ENCODE peak calls at places on chromosome 1, in seven cellular contexts. Y is GM23248; G is CD8-positive, alpha-beta memory T cell; V is thoracic aorta; R is pancreas; W is CD8-positive, alpha-beta T cell; A is CD4-positive, alpha-beta memory T cell. H is an unnamed sample. For H3K4me1 and H3K27me3, the result is how much of the 10 kb centered on the place peaks cover.

GRCh38 chr1:59697138-59697811 is 117.5 kb upstream of the HOOK1 start:
- DNase-seq in R (no peak), W (no peak), G (peak), V (no peak), Y (peak), A (peak), H (no peak)

GRCh38 chr1:6424000-6424565 is 493 bp upstream of the ESPN start:
- DNase-seq in A (no peak), G (no peak), Y (peak), W (no peak), R (no peak), V (no peak), H (peak)

GRCh38 chr1:44808063-44808937 is at the start of gene BTBD19:
- DNase-seq in Y (peak), W (no peak), V (no peak), A (peak), G (peak), R (peak), H (peak)

GRCh38 chr1:156864796-156865195 is 4.1 kb downstream of the NTRK1 start:
- DNase-seq in W (no peak), V (no peak), A (no peak), G (no peak), R (no peak), Y (no peak), H (no peak)

GRCh38 chr1:209704584-209704983 is at the start of gene HSD11B1:
- DNase-seq in Y (peak), V (peak), W (no peak), G (no peak), R (no peak), A (no peak), H (peak)

GRCh38 chr1:179141592-179142244 is 59.8 kb downstream of the TOR3A start:
- DNase-seq in R (no peak), V (no peak), W (no peak), G (no peak), A (no peak), Y (peak), H (no peak)

GRCh38 chr1:236176337-236177336 is 34.3 kb downstream of the GPR137B start:
- DNase-seq in V (no peak), R (no peak), W (no peak), G (no peak), A (no peak), Y (peak), H (no peak)

GRCh38 chr1:119086830-119087229 is 53.6 kb downstream of the WARS2 start:
- DNase-seq in V (no peak), Y (no peak), R (no peak), G (no peak), W (no peak), A (no peak), H (no peak)

GRCh38 chr1:97350662-97351061 is 570.2 kb downstream of the DPYD start:
- DNase-seq in R (no peak), G (no peak), Y (no peak), W (no peak), V (no peak), A (no peak), H (no peak)

GRCh38 chr1:228911225-228911624 is 175.9 kb downstream of the RHOU start:
- DNase-seq in G (no peak), Y (no peak), A (no peak), W (no peak), R (no peak), V (no peak), H (no peak)

GRCh38 chr1:230263573-230264195 is 162.4 kb downstream of the PGBD5 start:
- DNase-seq in G (no peak), Y (no peak), A (no peak), R (peak), V (no peak), W (no peak), H (no peak)

GRCh38 chr1:30402031-30402430 is 321.4 kb downstream of the MATN1 start:
- DNase-seq in A (no peak), G (no peak), Y (no peak), W (no peak), V (no peak), R (no peak), H (peak)

GRCh38 chr1:164479242-164479641 is 79.7 kb upstream of the PBX1 start:
- DNase-seq in A (no peak), G (no peak), W (no peak), V (no peak), Y (no peak), R (no peak), H (no peak)

GRCh38 chr1:182249201-182249676 is 142.4 kb downstream of the GLUL start:
- DNase-seq in V (no peak), A (no peak), Y (no peak), W (no peak), R (no peak), G (no peak), H (no peak)

GRCh38 chr1:111988743-111989453 is 570 bp downstream of the KCND3 start:
- DNase-seq in G (no peak), R (peak), V (no peak), A (no peak), W (no peak), Y (peak), H (no peak)

GRCh38 chr1:10730985-10731384 is 65.5 kb downstream of the CASZ1 start:
- DNase-seq in G (no peak), W (no peak), A (no peak), R (no peak), Y (peak), V (no peak), H (no peak)

GRCh38 chr1:64223329-64224151 is 20.1 kb downstream of the UBE2U start:
- DNase-seq in V (no peak), G (no peak), A (no peak), R (no peak), W (no peak), Y (peak), H (no peak)

GRCh38 chr1:832136-832535 is 91.6 kb upstream of the SAMD11 start:
- DNase-seq in W (no peak), V (no peak), Y (no peak), R (no peak), A (no peak), G (no peak), H (no peak)

GRCh38 chr1:158147396-158148353 is 33.0 kb upstream of the CD1D start:
- DNase-seq in Y (peak), G (no peak), A (no peak), W (no peak), V (no peak), R (no peak), H (no peak)

GRCh38 chr1:69073176-69073575 is 494.5 kb upstream of the LRRC7 start:
- DNase-seq in A (no peak), W (no peak), G (no peak), V (no peak), R (no peak), Y (no peak), H (no peak)

GRCh38 chr1:225863167-225863566 is 19.0 kb downstream of the TMEM63A start:
- DNase-seq in Y (no peak), R (no peak), W (no peak), G (no peak), V (no peak), A (no peak), H (no peak)

GRCh38 chr1:236888903-236889302 is 93.8 kb downstream of the MTR start:
- DNase-seq in Y (no peak), G (no peak), W (no peak), V (no peak), A (no peak), R (no peak), H (no peak)

GRCh38 chr1:27588256-27589232 is 15.4 kb downstream of the AHDC1 start:
- DNase-seq in G (no peak), R (no peak), Y (peak), V (no peak), W (no peak), A (no peak), H (no peak)

GRCh38 chr1:36369061-36369470 is 16.7 kb downstream of the STK40 start:
- DNase-seq in A (peak), R (peak), W (peak), G (peak), Y (peak), V (peak), H (no peak)

GRCh38 chr1:228857611-228858010 is 122.3 kb downstream of the RHOU start:
- DNase-seq in R (no peak), W (no peak), A (no peak), G (no peak), Y (no peak), V (no peak), H (no peak)

DNA sequence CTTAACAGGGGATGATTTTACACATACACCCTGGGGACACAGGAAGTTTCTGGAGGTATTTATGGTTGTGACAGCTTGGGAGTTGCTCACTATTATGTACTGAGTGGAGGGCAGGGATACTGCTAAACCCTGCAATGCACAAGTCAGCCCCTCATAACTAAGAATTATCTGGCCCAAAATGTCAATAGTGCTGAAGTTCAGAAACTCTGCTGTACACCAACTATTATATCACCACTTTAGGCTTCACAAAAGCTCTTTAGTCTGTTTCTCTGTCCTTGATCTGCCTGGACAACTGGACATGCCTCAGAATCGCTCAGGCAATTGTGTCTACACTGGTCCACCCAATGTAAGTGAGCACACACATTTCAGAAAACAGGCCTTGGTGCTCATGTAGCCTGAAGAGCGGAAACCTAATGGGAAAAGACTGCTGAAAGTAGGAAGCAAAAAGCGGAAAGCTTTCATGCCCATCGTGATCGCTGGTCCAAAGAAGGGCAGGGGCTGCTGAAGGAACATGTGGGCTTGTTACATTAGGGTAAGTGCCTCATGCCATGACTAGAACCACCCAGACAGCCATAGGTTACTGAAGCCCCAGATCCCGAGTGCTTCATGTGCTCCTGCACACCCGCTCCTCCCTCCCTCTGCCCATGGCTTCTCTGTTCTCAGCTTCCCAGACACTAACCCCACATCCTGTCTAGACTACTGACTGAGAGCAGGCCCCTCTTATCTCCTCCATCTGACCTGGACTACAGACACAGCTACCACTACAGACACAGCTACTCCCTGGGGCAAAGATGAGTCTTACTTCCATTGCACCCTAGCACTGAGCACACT is 73.5 kb downstream of the LRIG2 start:
- DNase-seq in R (no peak), G (peak), A (peak), V (no peak), W (no peak), Y (peak), H (no peak)
- H3K4me1 ChIP-seq in R (under half), G (under half), A (under half), V (under half), W (under half), Y (under half), H (under half)

GRCh38 chr1:77415585-77415984 is 133.8 kb downstream of the AK5 start:
- DNase-seq in W (no peak), R (no peak), A (no peak), G (no peak), Y (no peak), V (no peak), H (no peak)
- H3K27me3 ChIP-seq in W (under half), R (under half), A (under half), G (under half), Y (under half), V (under half), H (under half)

GRCh38 chr1:25643962-25644361 is 27.4 kb downstream of the MAN1C1 start:
- DNase-seq in Y (no peak), A (no peak), R (no peak), W (no peak), G (no peak), V (no peak), H (no peak)

GRCh38 chr1:25640646-25641328 is 24.2 kb downstream of the MAN1C1 start:
- DNase-seq in V (no peak), R (no peak), A (no peak), Y (no peak), W (no peak), G (no peak), H (no peak)

GRCh38 chr1:25642710-25643109 is 26.1 kb downstream of the MAN1C1 start:
- DNase-seq in Y (peak), G (peak), W (peak), A (peak), V (no peak), R (no peak), H (no peak)

GRCh38 chr1:25641329-25641725 is 24.7 kb downstream of the MAN1C1 start:
- DNase-seq in V (no peak), R (no peak), A (no peak), Y (no peak), W (no peak), G (no peak), H (no peak)

DNA sequence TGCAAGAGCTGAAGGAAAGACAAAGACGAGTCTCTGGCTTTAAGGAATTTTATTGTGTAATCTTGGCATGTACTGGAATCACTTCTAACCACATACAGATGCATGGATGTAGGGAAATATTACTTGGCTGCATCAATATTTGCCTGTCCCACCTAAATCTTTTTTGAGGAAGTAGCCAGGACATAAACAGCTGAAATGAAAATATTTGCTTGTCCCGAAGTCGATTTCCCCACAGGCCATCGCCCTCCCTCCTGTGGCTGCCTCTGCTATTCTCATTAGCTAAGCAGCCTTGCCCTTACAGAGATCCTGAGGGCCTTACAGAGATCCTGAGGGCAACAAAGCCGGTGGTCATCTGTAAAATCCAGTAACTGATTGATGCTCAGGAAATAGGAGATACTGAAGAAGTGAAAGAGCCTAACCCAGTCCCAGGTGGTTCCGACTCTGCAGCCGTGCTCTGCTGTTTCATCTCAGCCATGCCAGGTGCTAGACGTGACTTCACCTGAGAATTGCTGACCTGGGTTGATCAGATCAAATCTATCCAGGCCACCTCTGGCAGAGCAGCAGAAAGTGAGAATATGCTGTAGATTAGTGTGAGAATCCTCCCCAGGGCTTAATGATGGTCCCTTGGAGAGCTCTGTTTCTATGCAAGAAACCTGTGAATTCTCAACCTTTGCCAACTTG is 25.5 kb downstream of the MAN1C1 start:
- DNase-seq in R (no peak), W (no peak), G (no peak), V (no peak), Y (peak), A (no peak), H (no peak)
- H3K4me3 ChIP-seq in R (no peak), W (peak), G (peak), V (no peak), Y (no peak), A (peak), H (no peak)

DNA sequence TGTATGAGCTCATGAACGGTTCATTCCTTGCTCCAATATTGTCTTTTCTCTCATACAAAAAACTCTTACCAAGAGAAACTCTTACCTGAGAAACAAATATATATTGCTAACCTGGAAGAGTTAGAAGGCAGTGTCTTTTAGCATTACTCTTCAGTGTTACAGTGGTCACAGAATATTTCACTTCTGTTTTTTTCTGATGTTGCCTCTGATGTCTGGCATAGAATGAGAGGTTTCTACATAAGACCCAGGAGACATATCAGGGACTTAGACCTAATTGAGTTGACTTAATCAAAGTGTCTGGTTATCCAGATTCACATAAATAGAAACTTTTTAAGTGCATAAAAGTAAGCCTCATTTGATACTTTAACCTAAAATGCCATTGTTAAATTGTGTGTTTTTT is 923.8 kb downstream of the TTLL7 start:
- DNase-seq in G (no peak), R (no peak), Y (no peak), A (no peak), V (no peak), W (no peak), H (no peak)
- H3K4me1 ChIP-seq in G (under half), R (under half), Y (under half), A (under half), V (under half), W (under half), H (under half)

DNA sequence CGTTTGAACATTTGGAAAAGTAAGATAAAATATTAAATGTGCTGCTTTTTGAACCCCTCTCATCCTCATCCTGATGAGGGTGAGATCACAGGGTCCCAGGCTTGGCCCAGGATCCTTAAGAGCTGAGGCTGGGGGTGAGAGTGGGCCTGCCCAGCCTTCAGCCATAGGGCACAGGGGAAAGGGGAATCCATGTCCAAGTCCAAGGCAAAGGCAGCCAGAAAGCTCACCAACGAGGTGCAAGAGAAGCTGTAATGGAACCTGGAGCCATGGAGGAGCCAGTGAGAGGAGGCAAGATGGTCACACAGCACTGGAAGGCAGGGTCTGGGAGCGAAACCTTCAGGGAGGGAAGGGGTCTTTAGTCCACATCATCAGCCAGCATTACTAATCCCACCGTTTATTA is 191.9 kb downstream of the RRAGC start:
- DNase-seq in W (no peak), Y (no peak), R (no peak), A (no peak), G (no peak), V (no peak), H (no peak)
- H3K27me3 ChIP-seq in W (under half), Y (under half), R (under half), A (under half), G (under half), V (under half), H (under half)

GRCh38 chr1:154329551-154330131 is 4.3 kb downstream of the ATP8B2 start:
- DNase-seq in R (no peak), A (peak), G (peak), W (no peak), V (no peak), Y (peak), H (no peak)
- H3K4me3 ChIP-seq in R (no peak), A (peak), G (peak), W (peak), V (peak), Y (peak), H (no peak)